ENCODE peak calls at places on chromosome 2, in four cellular contexts. One of them, this sample, is unnamed.

GRCh38 chr2:74206180-74206688 is 7.8 kb downstream of the MTHFD2 start:
- DNase-seq in A549: no peak
- DNase-seq in SK-N-SH: no peak
- DNase-seq in HepG2: no peak
- DNase-seq in this sample: peak

GRCh38 chr2:218465987-218466633 is 47.2 kb downstream of the VIL1 start:
- DNase-seq in A549: peak
- DNase-seq in SK-N-SH: peak
- DNase-seq in HepG2: peak
- DNase-seq in this sample: no peak

GRCh38 chr2:41939410-41939775 is 108.4 kb upstream of the PKDCC start:
- DNase-seq in A549: no peak
- DNase-seq in SK-N-SH: no peak
- DNase-seq in HepG2: no peak
- DNase-seq in this sample: no peak

GRCh38 chr2:16252251-16252650 is 311.9 kb downstream of the MYCN start:
- DNase-seq in A549: no peak
- DNase-seq in SK-N-SH: no peak
- DNase-seq in HepG2: no peak
- DNase-seq in this sample: no peak

GRCh38 chr2:121075006-121075545 is 209.9 kb downstream of the TFCP2L1 start:
- DNase-seq in A549: peak
- DNase-seq in SK-N-SH: peak
- DNase-seq in HepG2: no peak
- DNase-seq in this sample: peak

GRCh38 chr2:28981016-28981441 is at the start of gene TOGARAM2:
- DNase-seq in A549: no peak
- DNase-seq in SK-N-SH: peak
- DNase-seq in HepG2: peak
- DNase-seq in this sample: no peak

GRCh38 chr2:169818241-169818640 is 6.5 kb downstream of the METTL5 start:
- DNase-seq in A549: no peak
- DNase-seq in SK-N-SH: no peak
- DNase-seq in HepG2: no peak
- DNase-seq in this sample: no peak

GRCh38 chr2:120930236-120930635 is 194.6 kb downstream of the GLI2 start:
- DNase-seq in A549: no peak
- DNase-seq in SK-N-SH: no peak
- DNase-seq in HepG2: no peak
- DNase-seq in this sample: no peak

GRCh38 chr2:3037196-3038194 is 340.1 kb downstream of the EIPR1 start:
- DNase-seq in A549: no peak
- DNase-seq in SK-N-SH: peak
- DNase-seq in HepG2: no peak
- DNase-seq in this sample: no peak

GRCh38 chr2:217086038-217086522 is 226.2 kb upstream of the TNP1 start:
- DNase-seq in A549: no peak
- DNase-seq in SK-N-SH: no peak
- DNase-seq in HepG2: no peak
- DNase-seq in this sample: no peak

GRCh38 chr2:205682239-205683021 is at the start of gene NRP2:
- DNase-seq in A549: peak
- DNase-seq in SK-N-SH: peak
- DNase-seq in HepG2: peak
- DNase-seq in this sample: no peak

GRCh38 chr2:179877601-179878364 is 16.4 kb upstream of the ZNF385B start:
- DNase-seq in A549: no peak
- DNase-seq in SK-N-SH: no peak
- DNase-seq in HepG2: no peak
- DNase-seq in this sample: no peak

GRCh38 chr2:39629646-39630045 is 36.1 kb upstream of the TMEM178A start:
- DNase-seq in A549: no peak
- DNase-seq in SK-N-SH: no peak
- DNase-seq in HepG2: no peak
- DNase-seq in this sample: no peak

GRCh38 chr2:9807056-9807455 is 36.2 kb upstream of the TAF1B start:
- DNase-seq in A549: no peak
- DNase-seq in SK-N-SH: peak
- DNase-seq in HepG2: no peak
- DNase-seq in this sample: no peak

GRCh38 chr2:121436918-121437317 is 93.8 kb upstream of the RNU4ATAC start:
- DNase-seq in A549: no peak
- DNase-seq in SK-N-SH: no peak
- DNase-seq in HepG2: no peak
- DNase-seq in this sample: no peak

GRCh38 chr2:42951263-42951938 is 159.0 kb upstream of the HAAO start:
- DNase-seq in A549: no peak
- DNase-seq in SK-N-SH: no peak
- DNase-seq in HepG2: no peak
- DNase-seq in this sample: no peak

GRCh38 chr2:101971836-101972235 is 19.9 kb upstream of the IL1R2 start:
- DNase-seq in A549: no peak
- DNase-seq in SK-N-SH: no peak
- DNase-seq in HepG2: no peak
- DNase-seq in this sample: no peak

GRCh38 chr2:132909427-132909826 is 239.4 kb upstream of the LYPD1 start:
- DNase-seq in A549: no peak
- DNase-seq in SK-N-SH: no peak
- DNase-seq in HepG2: no peak
- DNase-seq in this sample: no peak

GRCh38 chr2:17918789-17919188 is 40.3 kb downstream of the KCNS3 start:
- DNase-seq in A549: no peak
- DNase-seq in SK-N-SH: peak
- DNase-seq in HepG2: no peak
- DNase-seq in this sample: no peak

GRCh38 chr2:28292491-28292890 is 100.2 kb upstream of the FOSL2 start:
- DNase-seq in A549: no peak
- DNase-seq in SK-N-SH: no peak
- DNase-seq in HepG2: no peak
- DNase-seq in this sample: no peak

GRCh38 chr2:176435691-176436215 is 166.5 kb downstream of the MTX2 start:
- DNase-seq in A549: no peak
- DNase-seq in SK-N-SH: no peak
- DNase-seq in HepG2: no peak
- DNase-seq in this sample: no peak

GRCh38 chr2:127546797-127547196 is 11.3 kb downstream of the MYO7B start:
- DNase-seq in A549: no peak
- DNase-seq in SK-N-SH: no peak
- DNase-seq in HepG2: no peak
- DNase-seq in this sample: no peak
- TF ChIP-seq PBX3 in A549: no peak
- TF ChIP-seq PBX3 in SK-N-SH: no peak
- TF ChIP-seq PBX3 in HepG2: no peak
- TF ChIP-seq PBX3 in this sample: no peak

DNA sequence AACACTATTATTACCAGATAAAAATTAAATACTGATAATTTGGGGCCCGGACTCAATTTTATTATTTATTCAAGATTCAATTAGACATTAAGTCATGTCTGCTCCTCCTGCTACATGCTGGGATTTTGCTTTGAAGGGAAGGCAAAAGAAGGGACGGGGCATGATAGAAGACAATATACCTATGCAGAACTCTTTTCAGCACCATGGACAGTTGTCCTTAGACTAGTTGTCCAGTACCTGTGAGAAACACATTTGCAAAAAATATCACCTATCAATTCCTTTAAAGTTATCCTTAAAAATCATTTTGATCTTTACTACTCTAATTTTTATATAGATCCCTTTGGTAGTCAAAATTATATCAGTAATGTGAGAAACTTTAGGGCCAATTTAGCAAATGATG is 100.2 kb upstream of the SULT1C3 start:
- DNase-seq in A549: peak
- DNase-seq in SK-N-SH: no peak
- DNase-seq in HepG2: peak
- DNase-seq in this sample: no peak
- TF ChIP-seq CHD2 in A549: no peak
- TF ChIP-seq CHD2 in SK-N-SH: no peak
- TF ChIP-seq CHD2 in HepG2: no peak
- TF ChIP-seq CHD2 in this sample: no peak

DNA sequence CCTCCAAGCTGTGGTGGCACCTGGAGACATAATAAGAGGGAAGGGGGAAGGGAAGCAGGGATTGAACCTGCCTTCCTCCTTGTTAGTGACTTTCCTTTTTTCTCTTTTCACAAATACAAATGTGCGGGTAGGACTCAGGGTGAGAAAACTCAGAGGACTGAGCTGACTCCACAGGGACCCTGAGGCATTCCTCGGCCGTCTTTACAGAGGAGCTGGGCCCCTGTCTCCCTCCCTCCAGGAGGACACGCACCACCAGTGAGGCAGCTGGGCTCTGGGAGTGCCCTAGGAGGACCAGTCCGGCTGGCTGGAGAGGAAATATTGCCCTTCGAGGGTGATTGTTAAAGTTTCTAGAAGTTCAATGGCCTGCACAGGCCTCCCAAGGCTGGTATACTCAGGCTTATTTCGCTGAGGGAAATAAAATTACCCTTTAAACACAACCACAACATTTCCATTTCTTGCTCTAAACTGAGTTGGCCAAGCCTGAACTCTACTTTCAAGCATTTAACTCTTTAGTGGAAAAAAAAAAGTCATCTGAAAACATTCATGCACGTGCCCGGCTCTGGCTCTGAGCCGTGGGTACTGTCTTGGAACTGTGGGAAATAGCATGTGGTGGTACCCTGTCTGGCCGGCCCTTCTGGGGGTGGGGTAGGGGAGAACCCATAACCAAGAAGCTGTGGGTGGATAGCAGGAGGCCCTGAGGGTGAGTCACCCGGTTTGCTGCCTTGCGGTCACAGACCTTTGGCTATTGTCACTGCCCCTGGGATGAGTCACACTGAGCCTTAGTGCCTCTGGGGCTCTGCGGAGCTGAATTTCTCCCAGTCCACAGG is 116.0 kb downstream of the COPS8 start:
- DNase-seq in A549: peak
- DNase-seq in SK-N-SH: no peak
- DNase-seq in HepG2: peak
- DNase-seq in this sample: peak
- TF ChIP-seq PBX3 in A549: no peak
- TF ChIP-seq PBX3 in SK-N-SH: peak
- TF ChIP-seq PBX3 in HepG2: no peak
- TF ChIP-seq PBX3 in this sample: no peak

DNA sequence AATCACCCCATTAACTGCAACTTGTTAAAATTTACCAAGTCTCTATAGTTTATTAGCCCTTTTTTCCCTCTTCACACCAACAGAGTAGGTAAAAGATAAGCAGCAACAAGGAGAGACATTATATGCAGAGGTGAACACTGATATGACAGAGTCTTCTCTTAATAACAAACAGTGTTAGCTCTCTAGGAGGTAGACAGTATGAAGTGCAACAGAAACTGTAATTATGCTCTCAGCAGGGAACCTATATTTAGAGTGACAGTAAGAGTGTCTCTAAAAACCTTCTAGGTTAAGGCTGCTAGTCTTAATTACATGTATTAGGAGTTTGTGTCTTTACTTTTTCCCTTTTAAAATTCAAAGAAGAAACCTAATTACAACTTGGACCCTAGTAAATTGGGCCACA is 69.8 kb upstream of the MMADHC start:
- DNase-seq in A549: no peak
- DNase-seq in SK-N-SH: no peak
- DNase-seq in HepG2: no peak
- DNase-seq in this sample: no peak
- TF ChIP-seq CHD2 in A549: no peak
- TF ChIP-seq CHD2 in SK-N-SH: no peak
- TF ChIP-seq CHD2 in HepG2: no peak
- TF ChIP-seq CHD2 in this sample: no peak

GRCh38 chr2:65452150-65452895 is 19.9 kb upstream of the SPRED2 start:
- DNase-seq in A549: no peak
- DNase-seq in SK-N-SH: no peak
- DNase-seq in HepG2: no peak
- DNase-seq in this sample: no peak

GRCh38 chr2:65456886-65457285 is 24.5 kb upstream of the SPRED2 start:
- DNase-seq in A549: no peak
- DNase-seq in SK-N-SH: no peak
- DNase-seq in HepG2: no peak
- DNase-seq in this sample: no peak

GRCh38 chr2:65458999-65459398 is 26.6 kb upstream of the SPRED2 start:
- DNase-seq in A549: no peak
- DNase-seq in SK-N-SH: no peak
- DNase-seq in HepG2: no peak
- DNase-seq in this sample: no peak

GRCh38 chr2:65453916-65454315 is 21.5 kb upstream of the SPRED2 start:
- DNase-seq in A549: no peak
- DNase-seq in SK-N-SH: no peak
- DNase-seq in HepG2: no peak
- DNase-seq in this sample: no peak

GRCh38 chr2:65456074-65456473 is 23.7 kb upstream of the SPRED2 start:
- DNase-seq in A549: no peak
- DNase-seq in SK-N-SH: no peak
- DNase-seq in HepG2: no peak
- DNase-seq in this sample: no peak
- TF ChIP-seq PBX3 in A549: no peak
- TF ChIP-seq PBX3 in SK-N-SH: peak
- TF ChIP-seq PBX3 in HepG2: no peak
- TF ChIP-seq PBX3 in this sample: no peak

GRCh38 chr2:55309441-55309840 is 40.4 kb upstream of the MTIF2 start:
- DNase-seq in A549: no peak
- DNase-seq in SK-N-SH: no peak
- DNase-seq in HepG2: no peak
- DNase-seq in this sample: no peak

GRCh38 chr2:55314985-55315384 is 46.0 kb upstream of the MTIF2 start:
- DNase-seq in A549: no peak
- DNase-seq in SK-N-SH: no peak
- DNase-seq in HepG2: no peak
- DNase-seq in this sample: no peak

GRCh38 chr2:55311444-55311870 is 42.4 kb upstream of the MTIF2 start:
- DNase-seq in A549: peak
- DNase-seq in SK-N-SH: no peak
- DNase-seq in HepG2: no peak
- DNase-seq in this sample: peak
- TF ChIP-seq CHD2 in A549: no peak
- TF ChIP-seq CHD2 in SK-N-SH: no peak
- TF ChIP-seq CHD2 in HepG2: no peak
- TF ChIP-seq CHD2 in this sample: no peak

DNA sequence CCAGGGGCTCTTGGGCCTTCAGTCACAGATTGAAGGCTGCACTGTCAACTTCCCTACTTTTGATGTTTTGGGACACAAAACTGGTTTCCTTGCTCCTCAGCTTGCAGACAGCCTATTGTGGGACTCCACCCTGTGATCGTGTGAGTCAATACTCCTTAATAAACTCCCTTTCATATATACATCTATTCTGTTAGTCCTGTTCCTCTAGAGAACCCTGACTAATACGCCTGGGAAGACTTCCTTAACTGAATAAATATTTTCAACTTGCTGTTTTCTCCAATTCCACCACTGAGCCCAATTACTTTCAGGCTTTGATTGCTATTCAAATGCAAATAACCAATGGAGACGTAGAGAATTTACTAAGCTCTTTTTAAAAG is 61.4 kb upstream of the CCDC195 start:
- DNase-seq in A549: no peak
- DNase-seq in SK-N-SH: no peak
- DNase-seq in HepG2: no peak
- DNase-seq in this sample: no peak
- TF ChIP-seq PBX3 in A549: no peak
- TF ChIP-seq PBX3 in SK-N-SH: no peak
- TF ChIP-seq PBX3 in HepG2: no peak
- TF ChIP-seq PBX3 in this sample: no peak